ENCODE peak calls at places on chromosomes 13 and 19, in five cellular contexts. E is neural progenitor cell, I is A549, B is fibroblast of the aortic adventitia, K is pancreas. J is an unnamed sample.

GRCh38 chr19:39710333-39710890 is 6.1 kb downstream of the LGALS14 start:
- DNase-seq in E (no peak), I (no peak), B (no peak), K (no peak), J (no peak)

GRCh38 chr13:112623051-112623711 is 35.2 kb upstream of the TUBGCP3 start:
- DNase-seq in E (no peak), I (no peak), B (no peak), K (no peak), J (no peak)

GRCh38 chr13:48838193-48839000 is 137.3 kb upstream of the FNDC3A start:
- DNase-seq in E (no peak), I (peak), B (no peak), K (no peak), J (peak)

GRCh38 chr19:296476-297225 is 5.4 kb upstream of the PLPP2 start:
- DNase-seq in E (no peak), I (no peak), B (no peak), K (no peak), J (no peak)

GRCh38 chr13:100887729-100888151 is 213.1 kb upstream of the TMTC4 start:
- DNase-seq in E (no peak), I (peak), B (peak), K (no peak), J (peak)

GRCh38 chr13:76338003-76338402 is 548.2 kb downstream of the KCTD12 start:
- DNase-seq in E (no peak), I (no peak), B (no peak), K (no peak), J (no peak)

GRCh38 chr19:13092608-13093260 is 9.9 kb downstream of the LYL1 start:
- DNase-seq in E (no peak), I (no peak), B (no peak), K (no peak), J (no peak)

GRCh38 chr19:5447700-5448311 is 7.4 kb upstream of the ZNRF4 start:
- DNase-seq in E (no peak), I (no peak), B (no peak), K (no peak), J (no peak)

GRCh38 chr13:44191504-44192171 is 182.0 kb upstream of the SERP2 start:
- DNase-seq in E (peak), I (peak), B (peak), K (peak), J (peak)

GRCh38 chr19:13210941-13211340 is 60.7 kb downstream of the IER2 start:
- DNase-seq in E (no peak), I (no peak), B (no peak), K (no peak), J (no peak)

GRCh38 chr13:28110414-28110813 is 10.0 kb upstream of the FLT3 start:
- DNase-seq in E (no peak), I (peak), B (no peak), K (no peak), J (no peak)

DNA sequence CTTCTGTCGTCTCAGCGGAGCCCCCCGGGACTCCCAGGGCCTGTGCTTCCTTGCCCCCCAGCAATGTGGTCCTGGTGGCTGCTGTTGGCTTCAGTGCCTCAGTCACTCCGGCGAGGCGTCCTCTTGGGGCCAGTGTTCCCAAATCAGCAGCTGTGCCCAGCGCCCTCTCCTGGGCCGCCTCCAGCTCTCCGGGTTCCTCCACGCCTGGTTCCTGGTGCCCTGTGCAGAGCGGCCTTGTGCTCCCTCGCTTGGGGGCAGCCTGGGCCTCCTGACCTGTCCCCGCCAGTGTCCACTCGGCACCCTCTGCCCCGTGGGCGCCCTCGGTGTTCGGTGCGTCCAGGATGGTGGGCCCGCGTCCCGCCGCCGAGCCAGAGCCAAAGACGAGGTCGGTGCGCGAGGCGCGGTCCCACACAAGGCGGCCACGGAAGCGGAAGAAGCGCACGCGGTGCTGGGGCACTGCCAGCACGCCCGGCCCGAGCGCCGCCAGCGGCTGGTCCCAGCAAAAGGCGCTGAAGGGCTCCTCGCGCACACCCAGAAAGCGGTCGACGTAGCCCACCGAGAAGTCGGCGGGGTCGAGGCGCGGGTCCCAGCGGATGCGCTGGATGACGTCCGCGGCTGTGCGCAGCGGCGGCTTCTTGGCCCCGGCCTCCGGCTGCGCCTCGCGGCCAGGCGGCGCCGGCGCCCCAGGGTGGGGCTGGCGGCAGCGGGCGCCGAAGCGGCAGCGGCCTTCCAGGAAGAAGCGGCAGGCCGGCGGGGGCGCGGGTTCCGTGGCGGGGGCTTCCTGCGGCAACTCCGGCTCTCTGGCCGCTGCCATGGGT is 656 bp downstream of the LENG9 start:
- DNase-seq in E (peak), I (peak), B (peak), K (peak), J (peak)
- TF ChIP-seq CTCF in E (peak), I (peak), B (peak), K (no peak), J (peak)

DNA sequence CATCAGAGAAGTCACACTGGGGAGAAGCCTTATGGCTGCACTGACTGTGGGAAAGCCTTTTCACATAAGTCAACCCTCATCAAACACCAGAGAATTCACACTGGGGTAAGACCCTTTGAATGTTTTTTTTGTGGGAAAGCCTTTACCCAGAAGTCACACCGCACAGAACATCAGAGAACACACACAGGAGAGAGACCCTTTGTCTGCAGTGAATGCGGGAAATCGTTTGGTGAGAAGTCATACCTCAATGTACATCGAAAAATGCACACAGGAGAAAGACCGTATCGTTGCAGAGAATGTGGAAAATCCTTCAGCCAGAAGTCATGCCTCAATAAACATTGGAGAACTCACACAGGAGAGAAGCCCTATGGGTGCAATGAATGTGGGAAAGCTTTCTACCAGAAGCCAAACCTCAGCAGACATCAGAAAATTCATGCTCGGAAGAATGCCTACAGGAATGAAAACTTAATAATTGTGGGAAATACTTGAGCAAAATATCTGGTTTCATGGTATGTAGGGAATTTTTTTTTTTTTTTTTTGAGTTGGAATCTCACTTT is 30.7 kb downstream of the ZNF793 start:
- DNase-seq in E (no peak), I (no peak), B (no peak), K (no peak), J (peak)
- H3K4me3 ChIP-seq in E (no peak), I (no peak), B (no peak), K (no peak), J (no peak)

GRCh38 chr19:3370214-3370720 is 3.9 kb downstream of the NFIC start:
- DNase-seq in E (no peak), I (no peak), B (no peak), K (no peak), J (no peak)

GRCh38 chr19:3368441-3368795 is 2.0 kb downstream of the NFIC start:
- DNase-seq in E (no peak), I (no peak), B (no peak), K (no peak), J (no peak)

GRCh38 chr19:3368848-3369336 is 2.5 kb downstream of the NFIC start:
- DNase-seq in E (no peak), I (no peak), B (peak), K (no peak), J (no peak)

GRCh38 chr19:3370728-3371591 is 4.6 kb downstream of the NFIC start:
- DNase-seq in E (no peak), I (no peak), B (no peak), K (no peak), J (no peak)

GRCh38 chr19:3369337-3370213 is 3.2 kb downstream of the NFIC start:
- DNase-seq in E (peak), I (no peak), B (no peak), K (no peak), J (peak)
- TF ChIP-seq CTCF in E (peak), I (no peak), B (peak), K (no peak), J (no peak)

GRCh38 chr19:2543463-2544442 is 67.8 kb downstream of the GADD45B start:
- DNase-seq in E (peak), I (peak), B (peak), K (peak), J (peak)
- H3K4me3 ChIP-seq in E (peak), I (peak), B (peak), K (no peak), J (peak)

GRCh38 chr19:36113895-36114762 is 546 bp downstream of the POLR2I start:
- DNase-seq in E (peak), I (peak), B (peak), K (peak), J (peak)
- TF ChIP-seq CTCF in E (no peak), I (no peak), B (no peak), K (no peak), J (peak)

GRCh38 chr13:52600666-52601065 is 41.6 kb upstream of the HNRNPA1L2 start:
- DNase-seq in E (no peak), I (no peak), B (peak), K (no peak), J (peak)
- H3K4me3 ChIP-seq in E (peak), I (no peak), B (peak), K (peak), J (peak)

GRCh38 chr19:2207991-2208860 is 27.9 kb downstream of the PLEKHJ1 start:
- DNase-seq in E (peak), I (peak), B (peak), K (no peak), J (peak)
- TF ChIP-seq CTCF in E (peak), I (no peak), B (peak), K (no peak), J (peak)

J was measured in fibroblast of villous mesenchyme.